ENCODE peak calls at places on chromosomes 16 and 17, in four cellular contexts. One of them, this sample, is unnamed.

GRCh38 chr16:50718061-50718760 is 23.7 kb upstream of the CYLD start:
- DNase-seq in A549: no peak
- DNase-seq in K562: no peak
- DNase-seq in GM12878: no peak
- DNase-seq in this sample: peak; percentile 47

GRCh38 chr16:54493594-54493993 is 207.0 kb upstream of the IRX3 start:
- DNase-seq in K562: no peak
- DNase-seq in A549: no peak
- DNase-seq in GM12878: no peak
- DNase-seq in this sample: no peak

GRCh38 chr16:53429221-53429943 is 4.9 kb upstream of the RBL2 start:
- DNase-seq in A549: no peak
- DNase-seq in K562: no peak
- DNase-seq in GM12878: no peak
- DNase-seq in this sample: peak; percentile 48

GRCh38 chr17:43327834-43328420 is 70.9 kb upstream of the ARL4D start:
- DNase-seq in GM12878: no peak
- DNase-seq in K562: no peak
- DNase-seq in A549: no peak
- DNase-seq in this sample: no peak

GRCh38 chr16:82133798-82134197 is 36.2 kb downstream of the MPHOSPH6 start:
- DNase-seq in K562: no peak
- DNase-seq in GM12878: no peak
- DNase-seq in A549: no peak
- DNase-seq in this sample: no peak

GRCh38 chr17:63406689-63407330 is 39.3 kb downstream of the CYB561 start:
- DNase-seq in K562: peak; percentile 79
- DNase-seq in GM12878: peak; percentile 40
- DNase-seq in A549: peak; percentile 92
- DNase-seq in this sample: peak; percentile 82

GRCh38 chr17:69672924-69673323 is 258.4 kb downstream of the MAP2K6 start:
- DNase-seq in GM12878: no peak
- DNase-seq in A549: peak; percentile 33
- DNase-seq in K562: no peak
- DNase-seq in this sample: no peak

GRCh38 chr16:59993101-59993500 is 1259.0 kb upstream of the GOT2 start:
- DNase-seq in K562: no peak
- DNase-seq in A549: peak; percentile 51
- DNase-seq in GM12878: no peak
- DNase-seq in this sample: no peak

GRCh38 chr16:11783319-11784047 is 13.6 kb downstream of the ZC3H7A start:
- DNase-seq in K562: peak; percentile 31
- DNase-seq in GM12878: peak; percentile 89
- DNase-seq in A549: no peak
- DNase-seq in this sample: no peak

GRCh38 chr17:16870253-16871245 is 101.4 kb downstream of the TNFRSF13B start:
- DNase-seq in K562: no peak
- DNase-seq in A549: no peak
- DNase-seq in GM12878: no peak
- DNase-seq in this sample: no peak

GRCh38 chr16:4412854-4413253 is 3.5 kb downstream of the CORO7 start:
- DNase-seq in K562: no peak
- DNase-seq in A549: no peak
- DNase-seq in GM12878: no peak
- DNase-seq in this sample: no peak

GRCh38 chr17:54544239-54544638 is 356.4 kb upstream of the TOM1L1 start:
- DNase-seq in A549: no peak
- DNase-seq in GM12878: no peak
- DNase-seq in K562: no peak
- DNase-seq in this sample: peak; percentile 8

GRCh38 chr17:76458580-76459490 is 5.9 kb upstream of the UBE2O start:
- DNase-seq in K562: peak; percentile 56
- DNase-seq in GM12878: no peak
- DNase-seq in A549: peak; percentile 78
- DNase-seq in this sample: peak; percentile 79

GRCh38 chr16:56425439-56425832 is at the start of gene AMFR:
- DNase-seq in GM12878: no peak
- DNase-seq in A549: peak; percentile 80
- DNase-seq in K562: peak; percentile 93
- DNase-seq in this sample: peak; percentile 95

GRCh38 chr16:17320009-17320408 is 150.8 kb downstream of the XYLT1 start:
- DNase-seq in K562: no peak
- DNase-seq in A549: no peak
- DNase-seq in GM12878: no peak
- DNase-seq in this sample: no peak

GRCh38 chr17:82772026-82772425 is 20.2 kb downstream of the TBCD start:
- DNase-seq in A549: peak; percentile 54
- DNase-seq in GM12878: no peak
- DNase-seq in K562: no peak
- DNase-seq in this sample: no peak

GRCh38 chr16:11497329-11497805 is 89.4 kb downstream of the LITAF start:
- DNase-seq in GM12878: peak; percentile 37
- DNase-seq in K562: no peak
- DNase-seq in A549: peak; percentile 92
- DNase-seq in this sample: peak; percentile 93

GRCh38 chr17:79083191-79083971 is 8.8 kb downstream of the ENGASE start:
- DNase-seq in A549: no peak
- DNase-seq in GM12878: no peak
- DNase-seq in K562: no peak
- DNase-seq in this sample: peak; percentile 32

GRCh38 chr16:82859638-82860037 is 232.9 kb downstream of the CDH13 start:
- DNase-seq in K562: no peak
- DNase-seq in A549: no peak
- DNase-seq in GM12878: no peak
- DNase-seq in this sample: no peak

GRCh38 chr16:13110124-13110796 is 208.9 kb downstream of the SHISA9 start:
- DNase-seq in K562: no peak
- DNase-seq in A549: peak; percentile 54
- DNase-seq in GM12878: no peak
- DNase-seq in this sample: no peak

GRCh38 chr16:28845173-28846079 is 722 bp downstream of the TUFM start:
- DNase-seq in GM12878: no peak
- DNase-seq in K562: peak; percentile 39
- DNase-seq in A549: peak; percentile 50
- DNase-seq in this sample: peak; percentile 51

GRCh38 chr16:68885321-68885720 is 42.0 kb downstream of the TANGO6 start:
- DNase-seq in K562: no peak
- DNase-seq in GM12878: no peak
- DNase-seq in A549: no peak
- DNase-seq in this sample: no peak

GRCh38 chr16:87654826-87655225 is 52.5 kb downstream of the JPH3 start:
- DNase-seq in A549: no peak
- DNase-seq in K562: no peak
- DNase-seq in GM12878: no peak
- DNase-seq in this sample: no peak

GRCh38 chr16:87661561-87661960 is 59.3 kb downstream of the JPH3 start:
- DNase-seq in A549: peak; percentile 37
- DNase-seq in K562: peak; percentile 74
- DNase-seq in GM12878: no peak
- DNase-seq in this sample: no peak

GRCh38 chr16:87658564-87659225 is 56.4 kb downstream of the JPH3 start:
- DNase-seq in K562: no peak
- DNase-seq in GM12878: no peak
- DNase-seq in A549: no peak
- DNase-seq in this sample: no peak

GRCh38 chr16:87653234-87653633 is 50.9 kb downstream of the JPH3 start:
- DNase-seq in A549: peak; percentile 33
- DNase-seq in GM12878: no peak
- DNase-seq in K562: peak; percentile 66
- DNase-seq in this sample: peak; percentile 66

DNA sequence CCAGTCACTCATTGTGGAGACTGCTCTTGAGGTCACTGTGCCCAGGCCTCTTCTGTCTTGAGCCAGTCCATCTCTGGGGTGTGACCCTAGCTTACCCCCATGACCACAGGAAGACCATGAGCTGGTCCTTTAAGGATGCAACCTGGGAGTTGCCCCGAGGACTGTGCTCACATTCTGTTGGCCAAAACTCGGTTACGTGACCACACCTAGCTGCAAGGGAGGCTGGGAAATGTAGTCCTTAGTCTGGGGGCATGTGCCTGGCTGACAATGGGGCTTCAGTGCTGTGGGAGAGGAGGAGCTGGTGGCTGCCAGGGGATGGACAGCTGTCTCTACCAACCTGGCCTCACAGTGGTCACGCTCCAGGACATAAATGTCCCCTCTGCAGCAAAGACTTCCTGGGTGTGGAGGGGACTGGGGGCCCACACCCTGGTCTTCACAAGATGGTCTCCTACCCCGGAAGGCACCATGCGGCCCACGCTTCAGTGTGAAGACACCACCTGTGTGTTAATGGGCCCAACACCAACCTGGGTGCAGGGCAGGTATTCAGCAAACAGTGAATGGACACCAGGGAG is 55.4 kb downstream of the JPH3 start:
- DNase-seq in K562: peak; percentile 35
- DNase-seq in A549: peak; percentile 59
- DNase-seq in GM12878: no peak
- DNase-seq in this sample: no peak
- TF ChIP-seq RCOR1 in K562: no peak
- TF ChIP-seq RCOR1 in A549: no peak
- TF ChIP-seq RCOR1 in GM12878: no peak
- TF ChIP-seq RCOR1 in this sample: no peak

GRCh38 chr17:59964455-59965328 is at the start of gene RNFT1:
- DNase-seq in GM12878: peak; percentile 33
- DNase-seq in K562: peak; percentile 94
- DNase-seq in A549: peak; percentile 84
- DNase-seq in this sample: peak; percentile 98
- TF ChIP-seq EP300 in GM12878: no peak
- TF ChIP-seq EP300 in K562: no peak
- TF ChIP-seq EP300 in A549: no peak
- TF ChIP-seq EP300 in this sample: no peak

GRCh38 chr17:30780343-30780742 is 44.1 kb downstream of the CRLF3 start:
- DNase-seq in GM12878: peak; percentile 47
- DNase-seq in K562: no peak
- DNase-seq in A549: no peak
- DNase-seq in this sample: no peak

GRCh38 chr17:30782206-30782605 is 42.3 kb downstream of the CRLF3 start:
- DNase-seq in GM12878: no peak
- DNase-seq in K562: no peak
- DNase-seq in A549: no peak
- DNase-seq in this sample: no peak
- TF ChIP-seq RCOR1 in GM12878: no peak
- TF ChIP-seq RCOR1 in K562: no peak
- TF ChIP-seq RCOR1 in A549: no peak
- TF ChIP-seq RCOR1 in this sample: no peak

DNA sequence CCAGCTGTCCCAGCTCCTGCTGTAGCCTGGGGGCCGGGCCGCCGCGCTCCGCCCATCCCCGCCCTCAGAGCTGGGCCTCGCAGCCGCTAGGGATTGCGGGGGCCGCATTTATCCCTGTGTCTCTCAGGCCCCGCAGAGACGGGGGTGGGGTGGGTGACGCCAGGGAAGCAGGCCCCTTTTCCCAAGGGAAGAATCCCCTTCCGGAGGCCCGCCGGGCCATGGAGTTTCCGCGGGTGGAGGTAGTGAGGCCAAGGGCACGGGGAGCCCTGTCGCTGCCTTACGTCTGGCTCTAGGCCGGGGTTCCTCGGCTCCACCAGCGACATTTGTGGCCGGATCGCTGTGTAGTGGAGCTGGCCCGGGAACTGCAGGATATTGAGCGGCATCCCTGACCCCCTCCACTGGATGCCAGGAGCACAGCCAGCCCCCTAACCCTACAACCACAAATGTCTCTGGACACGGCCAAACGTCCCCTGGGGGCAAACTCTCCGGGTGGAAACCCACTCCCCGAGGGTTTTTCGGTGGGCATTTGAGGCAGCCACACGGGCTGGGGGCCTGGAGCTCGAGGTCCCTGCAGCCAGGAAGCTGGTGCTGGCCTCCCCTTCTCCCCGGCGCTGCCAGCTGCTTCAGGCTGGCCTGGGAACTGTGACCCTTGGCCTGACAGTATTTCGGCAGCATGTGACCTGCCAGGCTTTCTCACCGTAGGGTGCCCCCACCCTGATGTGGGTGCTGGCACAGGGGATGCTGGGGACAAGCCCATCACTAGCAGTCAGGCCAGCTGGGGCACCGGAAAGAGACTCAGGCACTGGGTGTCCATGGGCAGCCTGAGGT is 12.0 kb upstream of the CD300A start:
- DNase-seq in A549: no peak
- DNase-seq in GM12878: no peak
- DNase-seq in K562: no peak
- DNase-seq in this sample: no peak
- TF ChIP-seq EP300 in A549: no peak
- TF ChIP-seq EP300 in GM12878: no peak
- TF ChIP-seq EP300 in K562: no peak
- TF ChIP-seq EP300 in this sample: no peak

DNA sequence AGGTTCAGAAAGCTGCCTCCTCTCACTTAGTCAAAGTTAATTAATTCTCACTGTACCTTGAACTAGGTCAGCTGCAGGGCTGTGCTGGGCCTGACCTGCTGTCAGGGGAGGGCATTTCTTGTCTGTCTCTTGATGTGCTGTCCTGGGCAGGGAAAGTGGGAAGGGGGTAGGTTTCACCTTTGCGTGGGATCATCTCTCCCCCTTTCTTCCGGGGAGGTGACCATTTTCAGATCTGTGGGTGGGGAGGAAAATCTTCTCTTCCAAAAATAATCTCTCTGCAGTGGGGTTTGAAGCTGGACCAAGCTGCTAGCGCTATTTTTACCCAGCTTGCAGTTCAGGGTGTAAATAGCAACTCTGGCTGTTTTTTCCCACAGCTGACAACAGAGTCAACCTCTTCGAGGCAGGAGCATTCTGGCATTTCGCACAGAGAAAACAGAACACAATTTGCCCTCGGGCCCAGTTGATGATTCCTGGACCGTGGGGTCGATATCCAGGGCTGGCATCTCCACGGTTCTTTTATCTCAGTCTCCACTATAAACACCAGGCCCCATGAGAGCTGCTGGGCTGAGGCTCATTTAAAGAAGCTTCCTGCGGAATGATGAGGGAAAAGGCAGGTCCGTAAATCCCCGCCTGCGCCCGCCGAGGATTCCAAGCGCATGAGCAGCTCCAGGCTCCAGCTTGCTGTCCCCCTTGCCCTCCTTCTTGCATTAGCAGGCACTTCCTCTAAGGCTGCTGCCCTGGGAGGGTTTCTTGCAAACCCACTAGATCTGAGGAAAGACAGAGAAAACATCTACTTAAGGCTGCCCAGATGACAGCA is 93.8 kb downstream of the YPEL2 start:
- DNase-seq in K562: no peak
- DNase-seq in GM12878: no peak
- DNase-seq in A549: no peak
- DNase-seq in this sample: peak; percentile 85
- TF ChIP-seq RCOR1 in K562: no peak
- TF ChIP-seq RCOR1 in GM12878: no peak
- TF ChIP-seq RCOR1 in A549: no peak
- TF ChIP-seq RCOR1 in this sample: peak; percentile 98